ENCODE peak calls at places on chromosomes 1 and 21, in seven cellular contexts. L is tibial nerve, M is ovary, T is MCF 10A, A is WTC11, S is AG04450, W is GM23338. U is an unnamed sample.

GRCh38 chr21:42097860-42098259 is 26.7 kb downstream of the UMODL1 start:
- DNase-seq in L (peak), W (no peak), M (no peak), T (peak), S (peak), A (no peak), U (no peak)

GRCh38 chr1:31752258-31752657 is 11.9 kb downstream of the ADGRB2 start:
- DNase-seq in A (no peak), W (peak), L (no peak), S (no peak), M (no peak), T (no peak), U (no peak)

GRCh38 chr1:94309216-94309615 is 71.8 kb upstream of the ARHGAP29 start:
- DNase-seq in M (no peak), S (no peak), T (no peak), W (no peak), A (no peak), L (no peak), U (no peak)

GRCh38 chr1:184745929-184746583 is 8.6 kb downstream of the EDEM3 start:
- DNase-seq in L (no peak), A (no peak), T (no peak), S (no peak), W (no peak), M (no peak), U (no peak)

GRCh38 chr1:9438431-9439073 is 100.7 kb upstream of the SLC25A33 start:
- DNase-seq in L (peak), T (peak), A (no peak), S (peak), M (peak), W (no peak), U (no peak)

GRCh38 chr1:245059806-245060424 is 94.9 kb upstream of the KIF26B start:
- DNase-seq in A (no peak), S (no peak), T (no peak), W (peak), M (no peak), L (no peak), U (no peak)

GRCh38 chr1:236997882-236998281 is 6.4 kb downstream of the MT1HL1 start:
- DNase-seq in T (no peak), W (peak), M (no peak), A (no peak), S (no peak), L (no peak), U (no peak)

GRCh38 chr21:31741116-31741515 is 9.2 kb upstream of the SCAF4 start:
- DNase-seq in A (no peak), W (no peak), T (no peak), S (no peak), L (no peak), M (no peak), U (no peak)

GRCh38 chr1:198656500-198656932 is 17.7 kb downstream of the PTPRC start:
- DNase-seq in L (peak), S (no peak), T (peak), M (no peak), W (peak), A (no peak), U (no peak)

GRCh38 chr1:184118051-184118450 is 66.5 kb downstream of the TSEN15 start:
- DNase-seq in T (peak), A (no peak), W (no peak), L (no peak), S (peak), M (no peak), U (no peak)

GRCh38 chr1:63698001-63698838 is 75.6 kb upstream of the ROR1 start:
- DNase-seq in T (no peak), L (no peak), M (no peak), W (no peak), A (no peak), S (no peak), U (no peak)

GRCh38 chr1:156912861-156913808 is 7.3 kb upstream of the LRRC71 start:
- DNase-seq in T (no peak), S (no peak), W (peak), M (no peak), A (peak), L (no peak), U (no peak)

GRCh38 chr1:85121744-85122143 is 73.4 kb upstream of the MCOLN3 start:
- DNase-seq in A (no peak), S (no peak), T (no peak), L (no peak), M (no peak), W (no peak), U (no peak)

GRCh38 chr1:25476186-25477097 is 45.7 kb downstream of the MACO1 start:
- DNase-seq in T (peak), L (no peak), A (no peak), S (no peak), M (no peak), W (no peak), U (no peak)

GRCh38 chr1:224205438-224205840 is 22.4 kb downstream of the DEGS1 start:
- DNase-seq in A (no peak), M (no peak), W (no peak), S (no peak), L (no peak), T (peak), U (no peak)

GRCh38 chr1:15188678-15189077 is 35.1 kb downstream of the TMEM51 start:
- DNase-seq in W (no peak), T (no peak), L (no peak), M (no peak), A (no peak), S (no peak), U (no peak)

GRCh38 chr21:29382029-29382654 is 83.4 kb downstream of the BACH1 start:
- DNase-seq in T (peak), L (no peak), W (no peak), S (no peak), A (no peak), M (no peak), U (no peak)

GRCh38 chr1:38500352-38500751 is 359.2 kb downstream of the RRAGC start:
- DNase-seq in S (no peak), W (no peak), L (no peak), M (no peak), A (no peak), T (peak), U (no peak)

GRCh38 chr21:16162953-16163352 is 433.2 kb downstream of the USP25 start:
- DNase-seq in A (no peak), T (no peak), W (no peak), L (no peak), M (no peak), S (no peak), U (no peak)

GRCh38 chr1:178540646-178541045 is 27.7 kb downstream of the TEX35 start:
- DNase-seq in M (no peak), T (peak), S (peak), A (no peak), W (no peak), L (no peak), U (no peak)

GRCh38 chr1:119815361-119815760 is 4.1 kb upstream of the REG4 start:
- DNase-seq in M (no peak), T (no peak), S (no peak), A (no peak), W (no peak), L (no peak), U (no peak)

GRCh38 chr1:217138173-217138838 is 415.1 kb upstream of the ESRRG start:
- DNase-seq in W (peak), A (peak), S (no peak), L (no peak), M (no peak), T (no peak), U (no peak)

GRCh38 chr1:178941261-178941689 is 70.4 kb upstream of the ANGPTL1 start:
- DNase-seq in M (peak), A (no peak), W (no peak), T (no peak), S (no peak), L (no peak), U (no peak)

GRCh38 chr1:74522143-74522542 is 9.7 kb upstream of the LRRC53 start:
- DNase-seq in M (no peak), L (no peak), W (peak), T (no peak), S (no peak), A (peak), U (no peak)

GRCh38 chr1:85289207-85289847 is 12.9 kb upstream of the BCL10 start:
- DNase-seq in M (no peak), T (peak), W (no peak), A (no peak), S (peak), L (no peak), U (no peak)

GRCh38 chr1:203839081-203839480 is 22.3 kb upstream of the SNRPE start:
- DNase-seq in S (peak), W (no peak), L (no peak), M (no peak), T (peak), A (no peak), U (no peak)

GRCh38 chr1:92577251-92577895 is 90.6 kb upstream of the GFI1 start:
- DNase-seq in S (no peak), M (no peak), A (no peak), T (peak), L (no peak), W (peak), U (no peak)

GRCh38 chr21:34736116-34736870 is 67.5 kb downstream of the CLIC6 start:
- DNase-seq in M (no peak), L (no peak), W (no peak), S (no peak), A (no peak), T (peak), U (no peak)

GRCh38 chr1:230265200-230266115 is 160.7 kb downstream of the PGBD5 start:
- DNase-seq in T (no peak), M (peak), A (no peak), W (no peak), S (no peak), L (no peak), U (no peak)

GRCh38 chr1:246497331-246497915 is 9.7 kb downstream of the SMYD3 start:
- DNase-seq in A (no peak), T (peak), W (peak), S (peak), M (no peak), L (peak), U (no peak)

GRCh38 chr1:164369698-164370365 is 189.2 kb upstream of the PBX1 start:
- DNase-seq in T (no peak), S (no peak), M (no peak), A (no peak), L (no peak), W (no peak), U (no peak)

GRCh38 chr1:22500476-22500875 is 48.8 kb downstream of the ZBTB40 start:
- DNase-seq in A (no peak), L (peak), M (peak), W (no peak), T (peak), S (peak), U (no peak)

GRCh38 chr1:244209955-244210354 is 158.9 kb downstream of the ZBTB18 start:
- DNase-seq in W (no peak), T (peak), M (no peak), A (no peak), S (no peak), L (no peak), U (no peak)

GRCh38 chr1:182713939-182714338 is 29.6 kb upstream of the RGS8 start:
- DNase-seq in S (no peak), A (no peak), M (no peak), T (no peak), L (no peak), W (no peak), U (no peak)

GRCh38 chr1:36122463-36123025 is 2.5 kb downstream of the COL8A2 start:
- DNase-seq in L (no peak), T (no peak), W (no peak), M (no peak), A (no peak), S (no peak), U (no peak)

GRCh38 chr1:8571200-8571984 is 246.0 kb downstream of the RERE start:
- DNase-seq in L (peak), M (no peak), W (no peak), T (peak), S (no peak), A (no peak), U (no peak)

GRCh38 chr1:197918815-197919522 is 1.8 kb downstream of the LHX9 start:
- DNase-seq in A (no peak), T (no peak), W (no peak), S (no peak), L (no peak), M (no peak), U (no peak)

GRCh38 chr1:91523462-91523861 is 22.8 kb downstream of the CDC7 start:
- DNase-seq in S (no peak), M (no peak), T (no peak), L (no peak), A (no peak), W (no peak), U (no peak)

GRCh38 chr1:67832737-67833594 is at the start of gene GNG12:
- DNase-seq in M (peak), T (peak), W (peak), L (peak), S (no peak), A (peak), U (peak)

GRCh38 chr1:63155437-63155836 is 166.9 kb upstream of the FOXD3 start:
- DNase-seq in S (no peak), L (no peak), M (no peak), T (peak), W (no peak), A (no peak), U (no peak)

GRCh38 chr1:116786049-116786448 is 31.8 kb downstream of the CD2 start:
- DNase-seq in A (no peak), T (no peak), L (no peak), W (no peak), M (no peak), S (no peak), U (no peak)

GRCh38 chr1:116794804-116795481 is 40.7 kb downstream of the CD2 start:
- DNase-seq in A (no peak), W (no peak), S (no peak), M (no peak), L (no peak), T (no peak), U (no peak)

GRCh38 chr1:116793357-116793935 is 39.2 kb downstream of the CD2 start:
- DNase-seq in M (no peak), L (no peak), S (no peak), A (no peak), T (no peak), W (no peak), U (no peak)

GRCh38 chr1:116795482-116795829 is 41.2 kb downstream of the CD2 start:
- DNase-seq in W (no peak), T (no peak), M (no peak), A (no peak), S (no peak), L (no peak), U (no peak)

GRCh38 chr1:116791727-116792126 is 37.5 kb downstream of the CD2 start:
- DNase-seq in W (no peak), M (no peak), L (no peak), A (no peak), T (no peak), S (no peak), U (no peak)
- TF ChIP-seq CTCF in W (no peak), M (no peak), L (no peak), A (no peak), T (no peak), S (no peak), U (no peak)

GRCh38 chr1:26994020-26994745 is 691 bp downstream of the TRNP1 start:
- DNase-seq in W (peak), S (no peak), M (peak), L (no peak), A (no peak), T (no peak), U (no peak)

GRCh38 chr1:26996665-26997064 is 3.2 kb downstream of the TRNP1 start:
- DNase-seq in M (no peak), W (peak), A (no peak), S (no peak), T (no peak), L (no peak), U (no peak)

GRCh38 chr1:26996024-26996423 is 2.5 kb downstream of the TRNP1 start:
- DNase-seq in M (no peak), L (no peak), T (peak), W (peak), S (no peak), A (no peak), U (no peak)

GRCh38 chr1:26993237-26994019 is at the start of gene TRNP1:
- DNase-seq in T (peak), S (no peak), A (peak), L (peak), W (peak), M (peak), U (peak)

GRCh38 chr1:26994772-26995625 is 1.5 kb downstream of the TRNP1 start:
- DNase-seq in M (no peak), T (peak), S (no peak), A (no peak), L (no peak), W (peak), U (no peak)
- TF ChIP-seq CTCF in M (no peak), T (no peak), S (no peak), A (no peak), L (no peak), W (peak), U (no peak)

GRCh38 chr1:80646053-80646452 is 1154.7 kb upstream of the ADGRL2 start:
- DNase-seq in T (no peak), M (no peak), A (no peak), S (no peak), W (no peak), L (no peak), U (no peak)
- TF ChIP-seq CTCF in T (no peak), M (no peak), A (no peak), S (no peak), W (no peak), L (no peak), U (no peak)

GRCh38 chr1:110434946-110435345 is 16.0 kb upstream of the PROK1 start:
- DNase-seq in S (no peak), T (no peak), W (no peak), L (no peak), A (no peak), M (no peak), U (no peak)

GRCh38 chr1:110433213-110433612 is 17.7 kb upstream of the PROK1 start:
- DNase-seq in A (no peak), W (no peak), L (no peak), S (no peak), T (no peak), M (no peak), U (no peak)

GRCh38 chr1:110436635-110437034 is 14.3 kb upstream of the PROK1 start:
- DNase-seq in M (no peak), S (no peak), W (peak), L (no peak), T (no peak), A (no peak), U (no peak)

GRCh38 chr1:110430901-110431300 is 20.0 kb upstream of the PROK1 start:
- DNase-seq in A (no peak), S (no peak), T (no peak), W (no peak), L (no peak), M (no peak), U (no peak)

GRCh38 chr1:110433803-110434202 is 17.1 kb upstream of the PROK1 start:
- DNase-seq in T (peak), L (peak), M (no peak), S (no peak), W (peak), A (peak), U (no peak)
- TF ChIP-seq CTCF in T (peak), L (no peak), M (peak), S (peak), W (no peak), A (no peak), U (no peak)

GRCh38 chr1:114780344-114781226 is at the start of gene SIKE1:
- DNase-seq in M (peak), W (peak), A (peak), S (peak), L (peak), T (peak), U (peak)
- TF ChIP-seq CTCF in M (no peak), W (no peak), A (no peak), S (no peak), L (no peak), T (no peak), U (no peak)

GRCh38 chr1:24385160-24385939 is 28.2 kb downstream of the STPG1 start:
- DNase-seq in A (peak), L (no peak), T (peak), S (no peak), M (no peak), W (peak), U (no peak)
- TF ChIP-seq CTCF in A (peak), L (no peak), T (peak), S (peak), M (no peak), W (peak), U (peak)

GRCh38 chr21:45152265-45152746 is 77.9 kb downstream of the ADARB1 start:
- DNase-seq in L (no peak), W (peak), M (no peak), A (peak), S (no peak), T (no peak), U (no peak)
- TF ChIP-seq CTCF in L (peak), W (peak), M (no peak), A (no peak), S (no peak), T (no peak), U (no peak)

GRCh38 chr21:33367309-33367973 is 35.8 kb upstream of the IFNGR2 start:
- DNase-seq in S (no peak), W (no peak), A (no peak), L (no peak), T (peak), M (no peak), U (no peak)
- TF ChIP-seq CTCF in S (no peak), W (no peak), A (no peak), L (no peak), T (no peak), M (no peak), U (no peak)

DNA sequence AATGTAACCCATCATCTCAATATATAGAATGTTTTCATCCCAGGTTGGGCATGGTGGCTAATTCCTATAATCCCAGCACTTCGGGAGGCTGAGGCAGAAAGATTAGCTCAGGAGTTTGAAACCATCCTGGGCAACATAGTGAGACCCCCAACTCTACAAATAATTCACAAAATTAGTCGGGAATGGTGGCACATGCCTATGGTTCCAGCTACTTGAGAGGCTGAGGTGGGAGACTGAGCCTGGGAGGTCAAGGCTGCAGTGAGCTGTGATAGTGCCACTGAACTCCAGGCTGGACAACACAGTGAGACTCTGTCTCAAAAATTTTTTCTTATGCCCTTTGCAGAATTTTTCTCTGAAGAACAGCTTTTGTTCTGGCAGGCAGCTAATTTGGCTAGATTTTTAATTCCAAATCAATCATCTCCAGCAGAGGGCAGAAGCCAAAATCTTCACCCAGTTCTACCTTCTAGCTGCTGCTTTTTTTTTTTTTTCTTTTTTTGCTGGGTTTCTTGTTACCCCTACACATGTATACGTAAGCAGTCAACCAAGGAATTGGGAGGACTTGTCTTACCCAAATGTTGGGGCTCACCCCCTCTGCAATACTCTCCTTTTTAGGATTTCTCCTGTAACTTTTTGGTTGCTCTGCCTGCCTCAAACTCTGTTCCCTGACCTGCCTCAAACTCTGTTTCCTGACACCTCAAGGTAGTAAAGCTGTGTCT is 2.7 kb upstream of the RAD54L start:
- DNase-seq in M (no peak), W (peak), A (no peak), T (peak), S (no peak), L (no peak), U (no peak)
- TF ChIP-seq CTCF in M (no peak), W (peak), A (no peak), T (peak), S (peak), L (no peak), U (peak)

U was measured in D721Med.